ENCODE peak calls at places on chromosome 5, in four cellular contexts. I, J, B and T are unnamed samples.

GRCh38 chr5:145360936-145361335 is 474.2 kb downstream of the PRELID2 start:
- DNase-seq in I (no peak), J (no peak), B (no peak), T (no peak)

GRCh38 chr5:139272471-139273321 is 20.8 kb upstream of the MATR3 start:
- DNase-seq in I (no peak), J (no peak), B (no peak), T (no peak)

GRCh38 chr5:84257061-84257460 is 127.6 kb downstream of the EDIL3 start:
- DNase-seq in I (no peak), J (no peak), B (no peak), T (no peak)

GRCh38 chr5:4246447-4246846 is 650.8 kb downstream of the IRX1 start:
- DNase-seq in I (no peak), J (no peak), B (no peak), T (no peak)

GRCh38 chr5:11363779-11364178 is 540.5 kb downstream of the CTNND2 start:
- DNase-seq in I (no peak), J (no peak), B (no peak), T (no peak)

GRCh38 chr5:97538916-97539315 is 355.9 kb upstream of the RIOK2 start:
- DNase-seq in I (no peak), J (no peak), B (no peak), T (no peak)

GRCh38 chr5:90474235-90475107 is at the start of the genes MBLAC2 and POLR3G:
- DNase-seq in I (peak; percentile 97), J (peak; percentile 77), B (peak; percentile 96), T (peak; percentile 87)

GRCh38 chr5:108900668-108901067 is 153.0 kb downstream of the FER start:
- DNase-seq in I (no peak), J (no peak), B (no peak), T (no peak)

GRCh38 chr5:100691545-100691944 is 156.4 kb downstream of the FAM174A start:
- DNase-seq in I (no peak), J (no peak), B (no peak), T (no peak)

GRCh38 chr5:73120222-73121108 is at the start of gene TMEM171:
- DNase-seq in I (peak; percentile 76), J (no peak), B (no peak), T (peak; percentile 16)

GRCh38 chr5:170451764-170452365 is 52.0 kb upstream of the KCNIP1 start:
- DNase-seq in I (peak; percentile 24), J (no peak), B (no peak), T (no peak)

GRCh38 chr5:150122158-150122510 is 33.5 kb downstream of the PDGFRB start:
- DNase-seq in I (peak; percentile 67), J (no peak), B (peak; percentile 80), T (no peak)

GRCh38 chr5:115847290-115847689 is 5.6 kb downstream of the AP3S1 start:
- DNase-seq in I (no peak), J (no peak), B (no peak), T (peak; percentile 80)

GRCh38 chr5:123371575-123372179 is 51.5 kb downstream of the CEP120 start:
- DNase-seq in I (peak; percentile 88), J (no peak), B (peak; percentile 41), T (no peak)

GRCh38 chr5:178236685-178237084 is 4.1 kb upstream of the PHYKPL start:
- DNase-seq in I (no peak), J (no peak), B (peak; percentile 69), T (no peak)

GRCh38 chr5:149439899-149440655 is 61.0 kb upstream of the IL17B start:
- DNase-seq in I (no peak), J (no peak), B (peak; percentile 82), T (peak; percentile 95)

GRCh38 chr5:180873628-180874520 is 12.8 kb upstream of the ZFP62 start:
- DNase-seq in I (no peak), J (peak; percentile 36), B (peak; percentile 88), T (no peak)

GRCh38 chr5:163585206-163585605 is 79.8 kb downstream of the MAT2B start:
- DNase-seq in I (no peak), J (no peak), B (no peak), T (no peak)

GRCh38 chr5:159786901-159787691 is 129.2 kb upstream of the ADRA1B start:
- DNase-seq in I (no peak), J (no peak), B (no peak), T (no peak)

GRCh38 chr5:135141303-135142268 is 107.6 kb upstream of the PITX1 start:
- DNase-seq in I (no peak), J (no peak), B (peak; percentile 30), T (peak; percentile 28)

GRCh38 chr5:5183192-5183699 is 43.1 kb downstream of the ADAMTS16 start:
- DNase-seq in I (peak; percentile 80), J (no peak), B (no peak), T (no peak)

GRCh38 chr5:97676608-97677007 is 493.6 kb upstream of the RIOK2 start:
- DNase-seq in I (no peak), J (no peak), B (no peak), T (no peak)

GRCh38 chr5:93300945-93301344 is 280.1 kb downstream of the NR2F1-AS1 start:
- DNase-seq in I (no peak), J (no peak), B (no peak), T (no peak)

GRCh38 chr5:128695791-128696520 is 157.9 kb upstream of the FBN2 start:
- DNase-seq in I (no peak), J (no peak), B (no peak), T (no peak)

GRCh38 chr5:174617910-174618309 is 106.5 kb upstream of the MSX2 start:
- DNase-seq in I (no peak), J (no peak), B (no peak), T (no peak)

GRCh38 chr5:87004101-87004500 is 263.6 kb upstream of the RASA1 start:
- DNase-seq in I (no peak), J (no peak), B (no peak), T (no peak)

GRCh38 chr5:106639488-106639887 is 1031.2 kb downstream of the EFNA5 start:
- DNase-seq in I (no peak), J (no peak), B (no peak), T (no peak)

GRCh38 chr5:139760066-139761056 is 35.2 kb upstream of the PSD2 start:
- DNase-seq in I (no peak), J (no peak), B (no peak), T (no peak)

GRCh38 chr5:41856644-41857491 is 13.4 kb downstream of the OXCT1 start:
- DNase-seq in I (peak; percentile 60), J (no peak), B (peak; percentile 86), T (peak; percentile 58)

GRCh38 chr5:137220523-137220927 is 278.6 kb downstream of the SPOCK1 start:
- DNase-seq in I (no peak), J (no peak), B (peak; percentile 69), T (peak; percentile 76)

GRCh38 chr5:159504857-159505304 is 174.6 kb upstream of the IL12B start:
- DNase-seq in I (no peak), J (no peak), B (no peak), T (no peak)

GRCh38 chr5:5340206-5340729 is 82.2 kb upstream of the ICE1 start:
- DNase-seq in I (no peak), J (no peak), B (peak; percentile 78), T (peak; percentile 80)

DNA sequence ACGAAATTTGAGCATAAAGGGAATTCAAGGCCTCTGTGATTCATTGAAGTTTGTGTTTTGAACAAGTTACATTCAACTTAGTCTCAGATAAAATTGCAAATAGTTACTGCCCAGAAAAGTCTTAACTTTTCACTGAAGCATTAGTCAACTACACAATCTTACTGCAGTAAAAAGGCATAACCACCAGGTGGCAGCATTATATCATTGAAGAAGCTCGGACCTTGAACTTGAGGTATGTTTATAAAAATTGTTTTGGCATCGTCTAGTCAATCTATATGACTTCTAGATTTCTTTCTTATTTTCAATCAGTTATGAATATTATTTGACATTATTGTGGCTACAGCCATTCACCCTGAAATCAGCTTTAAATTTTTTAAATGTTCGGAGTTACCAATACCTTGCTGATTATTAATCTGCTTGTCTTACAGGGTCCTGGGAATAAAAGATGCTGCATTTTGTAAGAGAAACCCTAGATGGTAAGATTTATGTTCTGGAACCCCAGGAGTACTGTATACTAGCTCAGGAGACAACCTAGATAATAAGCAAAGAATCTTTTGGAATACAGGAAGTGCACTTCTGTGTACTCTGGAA is 83.9 kb upstream of the GRAMD2B start:
- DNase-seq in I (no peak), J (no peak), B (peak; percentile 73), T (peak; percentile 54)
- TF ChIP-seq EGR1 in I (no peak), J (no peak), B (no peak), T (no peak)

DNA sequence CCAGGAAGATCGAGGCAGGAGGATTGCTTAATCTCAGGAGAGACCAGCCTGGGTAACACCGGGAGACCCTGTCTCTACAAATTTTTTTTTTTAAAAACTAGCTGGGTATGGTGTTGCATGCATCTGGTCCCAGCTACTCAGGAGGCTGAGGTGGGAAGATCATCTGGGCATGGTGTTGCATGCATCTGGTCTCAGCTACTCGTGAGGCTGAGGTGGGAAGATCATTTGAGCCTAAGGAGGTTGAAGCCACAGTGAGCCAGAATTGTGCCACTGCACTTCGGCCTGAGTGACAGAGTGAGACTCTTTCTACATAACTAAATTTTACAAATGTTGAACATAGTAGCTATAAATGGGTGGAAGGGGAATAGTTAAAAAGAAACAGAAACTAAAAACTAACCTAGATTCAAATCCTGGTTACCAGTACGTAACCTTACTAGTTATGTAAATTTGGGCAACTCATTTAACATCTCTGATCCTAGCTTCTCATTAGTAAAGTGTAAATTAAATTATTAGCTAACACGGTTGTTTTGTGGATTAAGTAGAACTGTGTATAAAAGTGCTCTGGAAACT is 41.7 kb downstream of the TMEM161B start:
- DNase-seq in I (no peak), J (no peak), B (no peak), T (no peak)
- H2AFZ ChIP-seq in I (no peak overlapping the region), J (no peak overlapping the region), B (no peak overlapping the region), T (no peak overlapping the region)

GRCh38 chr5:112163435-112163834 is 255.6 kb downstream of the EPB41L4A start:
- DNase-seq in I (no peak), J (no peak), B (no peak), T (no peak)
- H3K36me3 ChIP-seq in I (peaks cover 61% of the 10 kb centered on the region), J (no peaks in the 10 kb centered on the region), B (peaks cover 59% of the 10 kb centered on the region), T (peaks cover 37% of the 10 kb centered on the region)

GRCh38 chr5:78779262-78779661 is 130.7 kb upstream of the LHFPL2 start:
- DNase-seq in I (no peak), J (no peak), B (no peak), T (no peak)

GRCh38 chr5:78777901-78778300 is 129.3 kb upstream of the LHFPL2 start:
- DNase-seq in I (no peak), J (no peak), B (peak; percentile 27), T (no peak)

GRCh38 chr5:78781611-78782356 is 133.2 kb upstream of the LHFPL2 start:
- DNase-seq in I (no peak), J (no peak), B (no peak), T (no peak)

GRCh38 chr5:78778538-78778937 is 130.0 kb upstream of the LHFPL2 start:
- DNase-seq in I (no peak), J (no peak), B (no peak), T (no peak)

DNA sequence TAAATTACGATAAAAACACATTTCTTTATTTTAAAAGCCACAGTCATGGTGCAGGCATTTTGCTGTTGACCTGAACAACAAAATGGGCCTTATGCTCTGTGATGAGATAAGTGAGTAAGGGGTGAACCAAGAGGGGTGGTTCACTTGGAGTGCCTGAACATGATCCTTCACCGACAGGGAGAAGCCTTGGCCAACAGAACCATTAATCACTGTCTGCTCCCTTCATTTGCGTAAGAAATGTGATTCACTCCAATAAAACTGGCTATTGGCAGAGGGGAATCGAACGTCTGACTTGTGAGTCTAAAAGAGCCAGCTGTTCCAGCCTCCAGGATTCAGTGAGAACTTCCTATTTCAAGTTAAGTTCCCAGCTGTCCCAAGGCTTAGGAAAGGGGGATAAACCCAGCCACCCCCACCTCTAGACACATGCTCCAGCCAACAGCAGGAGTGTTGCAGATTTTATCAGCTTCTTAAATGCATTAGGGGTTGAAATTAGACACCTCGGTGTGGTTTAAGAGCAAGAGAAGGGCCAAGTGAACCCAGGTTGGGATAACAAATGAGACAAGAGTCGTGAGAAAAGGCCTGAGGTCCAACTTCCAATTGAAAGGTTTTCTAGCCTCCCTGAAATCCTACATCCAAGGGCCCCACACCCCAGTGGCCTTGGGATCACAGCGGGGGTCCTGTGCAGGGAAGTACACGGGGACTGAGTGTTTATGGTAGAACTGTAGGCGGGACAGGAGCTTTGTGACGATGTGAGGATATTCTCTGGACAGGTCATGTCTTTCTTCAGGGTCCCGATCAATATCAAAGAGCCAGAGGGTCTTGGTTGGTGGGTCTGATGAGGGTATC is 131.4 kb upstream of the LHFPL2 start:
- DNase-seq in I (no peak), J (no peak), B (peak; percentile 38), T (no peak)
- TF ChIP-seq EGR1 in I (no peak), J (no peak), B (no peak), T (no peak)